ENCODE peak calls at places on chromosomes 11 and 22, in ten cellular contexts. One of them, this sample, is unnamed.

GRCh38 chr11:61860054-61860903 is 31.1 kb downstream of the FADS3 start:
- DNase-seq in mucosa of gallbladder: peak
- DNase-seq in GM13977: no peak
- DNase-seq in stimulated activated CD8-positive, alpha-beta memory T cell treated with anti-CD3 and anti-CD28 coated beads, Interleukin-7, amount 100 ng/mL, for 1 hour: no peak
- DNase-seq in NCI-H460: no peak
- DNase-seq in esophagus muscularis mucosa: no peak
- DNase-seq in GM13976: no peak
- DNase-seq in hippocampal formation: no peak
- DNase-seq in GM12865: no peak
- DNase-seq in neuronal stem cell: no peak
- DNase-seq in this sample: peak

GRCh38 chr22:27876684-27877083 is 42.4 kb downstream of the PITPNB start:
- DNase-seq in mucosa of gallbladder: no peak
- DNase-seq in GM13977: no peak
- DNase-seq in stimulated activated CD8-positive, alpha-beta memory T cell treated with anti-CD3 and anti-CD28 coated beads, Interleukin-7, amount 100 ng/mL, for 1 hour: no peak
- DNase-seq in NCI-H460: no peak
- DNase-seq in esophagus muscularis mucosa: no peak
- DNase-seq in GM13976: no peak
- DNase-seq in hippocampal formation: no peak
- DNase-seq in GM12865: no peak
- DNase-seq in neuronal stem cell: no peak
- DNase-seq in this sample: no peak

GRCh38 chr22:35376728-35377472 is 4.0 kb upstream of the HMOX1 start:
- DNase-seq in mucosa of gallbladder: peak
- DNase-seq in GM13977: peak
- DNase-seq in stimulated activated CD8-positive, alpha-beta memory T cell treated with anti-CD3 and anti-CD28 coated beads, Interleukin-7, amount 100 ng/mL, for 1 hour: no peak
- DNase-seq in NCI-H460: peak
- DNase-seq in esophagus muscularis mucosa: peak
- DNase-seq in GM13976: peak
- DNase-seq in hippocampal formation: peak
- DNase-seq in GM12865: peak
- DNase-seq in neuronal stem cell: peak
- DNase-seq in this sample: peak

GRCh38 chr11:103170865-103171264 is 61.6 kb downstream of the DYNC2H1 start:
- DNase-seq in mucosa of gallbladder: no peak
- DNase-seq in GM13977: no peak
- DNase-seq in stimulated activated CD8-positive, alpha-beta memory T cell treated with anti-CD3 and anti-CD28 coated beads, Interleukin-7, amount 100 ng/mL, for 1 hour: no peak
- DNase-seq in NCI-H460: no peak
- DNase-seq in esophagus muscularis mucosa: no peak
- DNase-seq in GM13976: no peak
- DNase-seq in hippocampal formation: no peak
- DNase-seq in GM12865: no peak
- DNase-seq in neuronal stem cell: no peak
- DNase-seq in this sample: no peak

GRCh38 chr11:101618691-101619090 is 34.9 kb upstream of the TRPC6 start:
- DNase-seq in mucosa of gallbladder: no peak
- DNase-seq in GM13977: no peak
- DNase-seq in stimulated activated CD8-positive, alpha-beta memory T cell treated with anti-CD3 and anti-CD28 coated beads, Interleukin-7, amount 100 ng/mL, for 1 hour: no peak
- DNase-seq in NCI-H460: no peak
- DNase-seq in esophagus muscularis mucosa: no peak
- DNase-seq in GM13976: no peak
- DNase-seq in hippocampal formation: no peak
- DNase-seq in GM12865: no peak
- DNase-seq in neuronal stem cell: no peak
- DNase-seq in this sample: no peak

GRCh38 chr11:126284829-126285228 is 1.9 kb downstream of the TIRAP start:
- DNase-seq in mucosa of gallbladder: peak
- DNase-seq in GM13977: peak
- DNase-seq in stimulated activated CD8-positive, alpha-beta memory T cell treated with anti-CD3 and anti-CD28 coated beads, Interleukin-7, amount 100 ng/mL, for 1 hour: peak
- DNase-seq in NCI-H460: peak
- DNase-seq in esophagus muscularis mucosa: no peak
- DNase-seq in GM13976: peak
- DNase-seq in hippocampal formation: no peak
- DNase-seq in GM12865: peak
- DNase-seq in neuronal stem cell: no peak
- DNase-seq in this sample: peak

GRCh38 chr11:61477734-61478148 is 30.8 kb upstream of the LRRC10B start:
- DNase-seq in mucosa of gallbladder: peak
- DNase-seq in GM13977: peak
- DNase-seq in stimulated activated CD8-positive, alpha-beta memory T cell treated with anti-CD3 and anti-CD28 coated beads, Interleukin-7, amount 100 ng/mL, for 1 hour: peak
- DNase-seq in NCI-H460: peak
- DNase-seq in esophagus muscularis mucosa: no peak
- DNase-seq in GM13976: peak
- DNase-seq in hippocampal formation: no peak
- DNase-seq in GM12865: peak
- DNase-seq in neuronal stem cell: peak
- DNase-seq in this sample: peak

GRCh38 chr22:28029201-28029948 is 110.3 kb upstream of the PITPNB start:
- DNase-seq in mucosa of gallbladder: peak
- DNase-seq in GM13977: no peak
- DNase-seq in stimulated activated CD8-positive, alpha-beta memory T cell treated with anti-CD3 and anti-CD28 coated beads, Interleukin-7, amount 100 ng/mL, for 1 hour: no peak
- DNase-seq in NCI-H460: no peak
- DNase-seq in esophagus muscularis mucosa: no peak
- DNase-seq in GM13976: peak
- DNase-seq in hippocampal formation: no peak
- DNase-seq in GM12865: no peak
- DNase-seq in neuronal stem cell: no peak
- DNase-seq in this sample: peak

This sample was measured in left cardiac atrium.